ENCODE peak calls at places on chromosomes 5 and 9, in six cellular contexts. P is fibroblast of lung, J is A549, F is neural progenitor cell, Y is K562, K is HCT116. V is an unnamed sample. For H3K4me1, the result is how much of the 10 kb centered on the place peaks cover.

GRCh38 chr9:98121096-98121495 is 2.1 kb upstream of the TRIM14 start:
- DNase-seq in K (no peak), Y (peak), F (no peak), P (no peak), J (peak), V (peak)

GRCh38 chr5:137630972-137631370 is 104.9 kb downstream of the KLHL3 start:
- DNase-seq in Y (no peak), J (no peak), P (peak), F (peak), K (no peak), V (no peak)

GRCh38 chr5:172701336-172702061 is 60.4 kb downstream of the NEURL1B start:
- DNase-seq in P (no peak), Y (no peak), J (no peak), F (peak), K (no peak), V (no peak)

GRCh38 chr5:67773439-67773988 is 442.0 kb upstream of the PIK3R1 start:
- DNase-seq in J (no peak), K (peak), F (peak), P (peak), Y (no peak), V (no peak)

GRCh38 chr5:79962580-79963222 is 28.4 kb downstream of the MTX3 start:
- DNase-seq in Y (no peak), F (peak), J (no peak), P (peak), K (no peak), V (no peak)

GRCh38 chr9:87725900-87726709 is at the start of gene CTSL:
- DNase-seq in J (peak), F (peak), Y (peak), K (peak), P (peak), V (peak)

GRCh38 chr5:131224387-131225191 is 39.3 kb upstream of the CDC42SE2 start:
- DNase-seq in F (no peak), J (no peak), Y (no peak), K (no peak), P (no peak), V (no peak)

GRCh38 chr9:134959126-134959970 is 41.6 kb upstream of the FCN1 start:
- DNase-seq in P (no peak), J (no peak), F (no peak), K (no peak), Y (no peak), V (no peak)

GRCh38 chr9:4902135-4902475 is 83.0 kb upstream of the JAK2 start:
- DNase-seq in K (no peak), F (no peak), P (no peak), J (no peak), Y (no peak), V (no peak)

GRCh38 chr5:17203329-17204132 is 13.9 kb upstream of the BASP1 start:
- DNase-seq in Y (peak), F (peak), J (peak), P (peak), K (peak), V (peak)

GRCh38 chr5:92969191-92969780 is 611.7 kb downstream of the NR2F1-AS1 start:
- DNase-seq in F (no peak), Y (no peak), K (no peak), P (no peak), J (peak), V (no peak)

GRCh38 chr5:6827815-6828214 is 114.6 kb downstream of the TENT4A start:
- DNase-seq in P (no peak), Y (no peak), K (no peak), J (no peak), F (no peak), V (no peak)

GRCh38 chr9:14144215-14144614 is 169.7 kb downstream of the NFIB start:
- DNase-seq in J (no peak), K (no peak), Y (no peak), F (no peak), P (no peak), V (no peak)

GRCh38 chr5:149317281-149318048 is 27.8 kb upstream of the GRPEL2 start:
- DNase-seq in K (peak), J (peak), Y (peak), F (peak), P (peak), V (peak)

GRCh38 chr9:97808972-97809371 is 44.1 kb upstream of the FOXE1 start:
- DNase-seq in J (no peak), K (no peak), P (peak), Y (no peak), F (no peak), V (no peak)

GRCh38 chr5:79225026-79225425 is 10.9 kb upstream of the JMY start:
- DNase-seq in K (no peak), J (no peak), Y (no peak), P (peak), F (no peak), V (no peak)

GRCh38 chr9:99299214-99300102 is 77.4 kb downstream of the SEC61B start:
- DNase-seq in K (no peak), J (peak), Y (no peak), F (peak), P (peak), V (no peak)

GRCh38 chr9:110152704-110153374 is 55.1 kb downstream of the C9orf152 start:
- DNase-seq in Y (peak), F (peak), P (peak), K (peak), J (peak), V (no peak)

GRCh38 chr9:72930828-72931227 is 22.0 kb downstream of the ALDH1A1 start:
- DNase-seq in F (peak), K (no peak), P (no peak), J (peak), Y (no peak), V (no peak)

GRCh38 chr9:69453746-69454145 is 128.7 kb downstream of the ENTREP1 start:
- DNase-seq in K (no peak), J (no peak), P (no peak), Y (no peak), F (no peak), V (no peak)

GRCh38 chr5:177531209-177531940 is 14.6 kb upstream of the DDX41 start:
- DNase-seq in F (no peak), P (no peak), Y (no peak), K (no peak), J (no peak), V (no peak)

GRCh38 chr5:43294226-43294625 is 19.0 kb downstream of the HMGCS1 start:
- DNase-seq in P (peak), F (no peak), J (no peak), Y (no peak), K (no peak), V (peak)

GRCh38 chr5:131513780-131514179 is 121.2 kb downstream of the RAPGEF6 start:
- DNase-seq in F (no peak), J (no peak), K (no peak), Y (no peak), P (no peak), V (no peak)

GRCh38 chr5:126680215-126680817 is 79.6 kb downstream of the PHAX start:
- DNase-seq in F (peak), K (no peak), J (no peak), P (peak), Y (peak), V (no peak)

GRCh38 chr5:179125789-179126505 is 65.8 kb downstream of the ZNF354C start:
- DNase-seq in J (no peak), K (no peak), Y (no peak), P (no peak), F (no peak), V (no peak)

GRCh38 chr5:19266791-19267190 is 721.2 kb downstream of the CDH18 start:
- DNase-seq in K (no peak), J (no peak), P (no peak), F (no peak), Y (no peak), V (no peak)

GRCh38 chr9:111399772-111400563 is 69.9 kb upstream of the OR2K2 start:
- DNase-seq in F (peak), P (no peak), K (peak), Y (peak), J (peak), V (peak)

GRCh38 chr5:127875235-127876021 is 172.2 kb downstream of the CCDC192 start:
- DNase-seq in P (peak), Y (peak), F (peak), K (peak), J (peak), V (peak)

GRCh38 chr5:75522025-75522424 is 10.3 kb downstream of the POLK start:
- DNase-seq in F (no peak), K (no peak), Y (no peak), P (peak), J (no peak), V (no peak)

GRCh38 chr9:9352877-9353481 is 1259.8 kb downstream of the PTPRD start:
- DNase-seq in Y (peak), K (no peak), P (no peak), F (peak), J (no peak), V (no peak)

GRCh38 chr9:110835404-110835803 is 166.8 kb downstream of the MUSK start:
- DNase-seq in F (no peak), Y (no peak), P (peak), J (peak), K (peak), V (peak)

GRCh38 chr5:88672644-88673493 is 210.1 kb downstream of the MEF2C start:
- DNase-seq in K (no peak), Y (no peak), J (no peak), P (peak), F (peak), V (no peak)

GRCh38 chr9:127720865-127721227 is 5.0 kb downstream of the TTC16 start:
- DNase-seq in K (no peak), P (no peak), Y (no peak), J (no peak), F (no peak), V (no peak)

GRCh38 chr9:127722055-127722454 is 6.2 kb downstream of the TTC16 start:
- DNase-seq in P (no peak), F (no peak), K (no peak), J (no peak), Y (no peak), V (no peak)

GRCh38 chr9:127723013-127723412 is 7.1 kb downstream of the TTC16 start:
- DNase-seq in Y (no peak), F (no peak), P (no peak), J (no peak), K (no peak), V (no peak)

GRCh38 chr9:127720031-127720864 is 4.4 kb downstream of the TTC16 start:
- DNase-seq in J (no peak), K (no peak), Y (no peak), F (no peak), P (no peak), V (no peak)

GRCh38 chr9:127721391-127721821 is 5.5 kb downstream of the TTC16 start:
- DNase-seq in Y (no peak), F (no peak), J (peak), K (peak), P (no peak), V (peak)
- H3K4me2 ChIP-seq in Y (no peak), F (no peak), J (peak), K (peak), P (no peak), V (peak)

DNA sequence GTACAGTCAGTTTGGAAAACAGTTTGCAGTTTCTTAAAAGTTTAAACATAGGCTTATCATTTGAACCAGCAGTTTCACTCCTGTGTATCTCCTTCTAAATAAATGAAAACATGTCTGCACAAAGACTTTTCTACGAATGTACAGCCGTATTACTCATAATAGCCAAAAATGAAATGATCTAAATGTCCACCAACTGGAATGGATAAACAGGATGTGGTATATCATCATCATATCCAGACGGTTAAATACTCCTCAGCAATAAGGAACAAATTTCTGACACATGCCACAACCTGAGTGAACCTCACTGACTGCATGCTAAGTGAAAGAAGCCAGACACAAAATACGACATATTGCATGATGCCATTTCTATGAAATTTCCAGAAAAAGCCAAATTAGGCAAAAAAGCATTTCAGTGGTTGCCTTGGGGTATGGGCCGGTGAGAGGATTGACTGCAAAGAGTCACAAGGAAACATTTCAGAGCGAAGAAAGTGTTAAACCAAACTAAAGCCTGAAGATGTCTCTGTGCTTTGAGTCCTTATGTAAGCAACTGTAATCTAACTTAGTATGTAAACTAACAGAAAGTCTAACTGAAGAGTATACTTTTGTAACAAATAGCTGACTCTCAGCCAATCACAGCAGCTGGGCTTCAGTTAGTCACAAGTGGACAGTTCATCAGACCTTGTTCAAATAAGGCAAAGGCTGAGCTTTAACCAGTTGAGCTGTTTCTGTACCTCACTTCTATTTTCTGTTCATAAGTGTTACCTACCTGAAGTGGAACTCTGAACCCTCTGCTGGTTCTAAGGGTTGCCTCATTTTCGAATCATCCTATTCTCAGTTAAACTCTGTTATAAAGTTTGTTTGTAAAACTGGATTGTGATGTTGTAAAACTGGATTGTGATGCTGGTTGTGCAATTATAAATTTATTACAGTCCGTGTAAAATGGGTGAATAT is 65.2 kb downstream of the TRIO start:
- DNase-seq in K (no peak), P (peak), F (no peak), J (peak), Y (no peak), V (peak)
- H3K4me1 ChIP-seq in K (under half), P (under half), F (under half), J (half or more), Y (under half), V (under half)

GRCh38 chr9:128292009-128292408 is 15.9 kb downstream of the SWI5 start:
- DNase-seq in K (no peak), J (no peak), F (no peak), P (no peak), Y (peak), V (no peak)
- H3K4me3 ChIP-seq in K (no peak), J (no peak), F (no peak), P (no peak), Y (no peak), V (no peak)

GRCh38 chr9:121362813-121363585 is 7.1 kb downstream of the STOM start:
- DNase-seq in K (no peak), F (no peak), J (peak), P (peak), Y (no peak), V (no peak)

GRCh38 chr9:121363586-121363961 is 6.5 kb downstream of the STOM start:
- DNase-seq in Y (no peak), K (no peak), J (no peak), F (no peak), P (no peak), V (no peak)

GRCh38 chr9:121358747-121359146 is 11.3 kb downstream of the STOM start:
- DNase-seq in J (no peak), P (no peak), K (no peak), Y (no peak), F (no peak), V (no peak)

GRCh38 chr9:121359358-121360294 is 10.4 kb downstream of the STOM start:
- DNase-seq in Y (no peak), J (no peak), K (no peak), P (peak), F (no peak), V (no peak)

GRCh38 chr9:121360975-121361374 is 9.1 kb downstream of the STOM start:
- DNase-seq in F (no peak), Y (no peak), P (peak), K (no peak), J (no peak), V (no peak)
- H3K4me2 ChIP-seq in F (no peak), Y (no peak), P (peak), K (peak), J (peak), V (no peak)

DNA sequence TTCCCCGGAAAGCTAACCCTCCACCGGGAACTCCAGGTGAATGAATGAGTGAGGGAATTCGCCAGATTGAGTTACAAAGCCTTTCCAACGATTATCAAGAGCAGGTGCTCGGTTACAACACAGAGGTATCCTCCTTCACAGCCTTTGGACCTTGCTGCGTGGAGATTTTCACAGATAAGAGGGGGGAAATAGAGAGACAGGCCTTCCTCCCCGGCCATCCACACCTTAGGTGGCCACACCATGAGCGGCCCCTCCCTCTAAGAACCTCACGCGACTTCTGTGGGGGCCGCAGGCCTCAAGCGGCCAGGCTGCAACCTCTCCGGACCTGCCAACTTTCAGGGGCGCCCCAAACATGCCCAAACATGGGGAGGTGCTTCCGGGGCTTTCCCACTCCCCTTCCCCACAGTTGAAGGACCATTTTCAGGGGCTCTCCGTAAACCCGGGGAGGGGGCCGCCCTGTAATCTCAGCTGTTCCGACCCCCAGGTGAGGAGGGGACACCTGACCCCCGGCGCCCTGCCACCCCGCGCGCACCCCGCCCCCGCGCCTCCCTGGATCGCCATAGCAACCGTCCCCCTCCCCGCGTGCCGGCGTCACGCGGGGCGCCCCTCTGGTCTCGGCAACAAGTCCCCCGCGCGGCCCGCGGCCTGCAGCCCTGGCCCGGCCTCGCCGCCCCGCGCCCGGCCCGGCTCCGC is 603 bp downstream of the DENND1A start:
- DNase-seq in P (no peak), J (no peak), Y (peak), F (peak), K (no peak), V (peak)
- H3K4me1 ChIP-seq in P (under half), J (half or more), Y (under half), F (half or more), K (half or more), V (half or more)

DNA sequence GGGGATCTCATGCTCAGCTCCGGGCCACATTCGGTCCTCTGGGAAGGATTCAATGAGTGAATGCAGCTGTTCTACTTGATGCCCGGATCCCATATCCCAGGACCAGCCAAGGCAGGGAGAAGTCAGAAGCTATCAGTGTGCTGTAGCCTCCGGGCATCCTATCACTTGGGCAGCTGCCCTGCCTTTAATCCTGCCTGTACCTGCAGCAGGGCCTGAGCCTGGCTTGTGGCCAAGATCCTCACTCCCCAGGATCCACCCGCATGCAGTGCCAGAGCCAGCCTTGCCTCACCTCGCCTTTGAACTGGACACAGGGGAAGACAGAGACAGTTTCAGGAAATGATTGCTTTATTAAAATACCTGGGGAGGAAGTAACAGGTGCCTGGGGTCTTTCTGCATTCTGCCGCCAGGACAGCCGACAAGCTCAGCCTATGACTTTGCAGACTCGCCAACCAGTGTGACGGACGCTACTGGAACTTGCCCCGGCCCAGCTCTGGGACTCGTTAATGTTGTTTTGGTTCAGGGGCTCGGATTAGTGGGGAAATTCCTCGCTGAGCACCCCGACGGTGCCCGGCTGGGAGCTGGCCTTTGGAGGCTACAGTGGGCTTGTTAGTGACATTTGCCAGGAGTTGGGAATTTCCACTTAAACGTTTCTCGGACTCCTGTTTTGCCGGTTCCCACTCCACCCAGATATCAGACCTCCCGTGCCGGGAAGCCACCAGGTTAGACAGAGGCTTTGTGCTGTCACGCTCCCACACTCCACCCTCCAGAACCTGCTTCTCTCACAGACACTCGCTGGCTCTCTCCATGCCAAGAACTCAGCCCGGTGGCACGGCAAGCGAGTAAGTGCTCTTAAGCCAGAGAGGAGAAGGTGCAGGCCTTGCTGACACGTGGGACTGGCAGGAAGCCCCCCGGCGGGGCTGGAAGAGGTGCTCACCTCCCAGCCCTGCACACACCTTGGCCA is 721 bp downstream of the PTGES start:
- DNase-seq in K (no peak), J (no peak), F (no peak), Y (no peak), P (no peak), V (peak)
- H3K4me3 ChIP-seq in K (peak), J (peak), F (peak), Y (no peak), P (peak), V (peak)

GRCh38 chr5:14669415-14669814 is 4.9 kb downstream of the OTULIN start:
- DNase-seq in K (no peak), Y (no peak), F (no peak), J (no peak), P (no peak), V (no peak)

GRCh38 chr5:14672082-14672481 is 7.6 kb downstream of the OTULIN start:
- DNase-seq in K (no peak), J (no peak), Y (no peak), F (no peak), P (no peak), V (no peak)

GRCh38 chr5:14672508-14673394 is 8.2 kb downstream of the OTULIN start:
- DNase-seq in Y (no peak), K (no peak), F (no peak), P (peak), J (no peak), V (no peak)

GRCh38 chr5:14669975-14670374 is 5.5 kb downstream of the OTULIN start:
- DNase-seq in K (no peak), Y (no peak), P (peak), J (no peak), F (no peak), V (no peak)

DNA sequence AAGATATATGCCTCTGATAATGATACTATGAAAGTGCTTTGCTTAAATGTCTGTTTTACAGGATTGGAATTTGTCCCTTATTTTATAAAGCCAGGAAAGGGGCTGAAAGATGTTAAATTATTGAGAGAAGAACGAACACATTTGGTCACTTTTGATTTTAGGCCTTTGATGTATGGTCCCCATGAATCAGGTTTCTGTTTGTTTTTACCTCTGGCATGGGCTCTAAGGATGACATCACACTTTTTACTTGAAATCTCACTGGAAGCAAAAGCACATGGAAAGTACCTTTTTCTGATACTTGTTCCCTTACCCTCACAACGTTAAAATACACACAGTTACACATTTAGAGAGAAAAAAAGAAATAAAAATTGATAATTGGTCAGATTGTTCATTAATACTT is 6.9 kb downstream of the OTULIN start:
- DNase-seq in F (no peak), Y (no peak), K (no peak), J (peak), P (peak), V (no peak)
- H3K4me2 ChIP-seq in F (no peak), Y (no peak), K (no peak), J (peak), P (no peak), V (no peak)

V was measured in PC-9.